ENCODE peak calls at places on chromosomes 6 and 20, in seven cellular contexts. K, W, H, L, J, O and M are unnamed samples.

GRCh38 chr20:25306991-25307903 is 59.4 kb downstream of the PYGB start:
- DNase-seq in L (no peak), J (no peak), O (no peak), K (no peak), H (no peak), W (no peak), M (no peak)

GRCh38 chr20:53425481-53425880 is 168.2 kb downstream of the ZNF217 start:
- DNase-seq in L (no peak), W (no peak), K (no peak), H (no peak), J (no peak), O (no peak), M (peak)

GRCh38 chr6:12939314-12939713 is 222.7 kb downstream of the PHACTR1 start:
- DNase-seq in J (no peak), O (no peak), L (no peak), H (no peak), K (no peak), W (no peak), M (no peak)

GRCh38 chr20:45138451-45139300 is 14.4 kb upstream of the WFDC12 start:
- DNase-seq in O (peak), H (peak), K (peak), L (peak), J (no peak), W (peak), M (peak)

GRCh38 chr20:53677447-53678314 is 84.0 kb upstream of the ZNF217 start:
- DNase-seq in K (peak), O (peak), W (no peak), L (no peak), J (no peak), H (no peak), M (peak)

GRCh38 chr6:168700880-168701279 is 259.9 kb downstream of the SMOC2 start:
- DNase-seq in O (no peak), W (no peak), K (no peak), L (no peak), J (no peak), H (no peak), M (no peak)

GRCh38 chr6:151143806-151144205 is 96.0 kb upstream of the AKAP12 start:
- DNase-seq in O (no peak), W (no peak), L (no peak), H (no peak), K (no peak), J (no peak), M (no peak)

GRCh38 chr6:158488065-158488464 is 71.8 kb upstream of the TMEM181 start:
- DNase-seq in L (peak), K (no peak), H (no peak), W (no peak), O (no peak), J (no peak), M (no peak)

GRCh38 chr6:45175272-45175671 is 152.9 kb upstream of the RUNX2 start:
- DNase-seq in L (no peak), H (no peak), K (no peak), O (no peak), J (no peak), W (no peak), M (no peak)

GRCh38 chr6:166556336-166556735 is 30.1 kb downstream of the RAMACL start:
- DNase-seq in O (no peak), W (no peak), K (no peak), L (no peak), J (no peak), H (no peak), M (no peak)

GRCh38 chr6:61886608-61887259 is 399.3 kb downstream of the KHDRBS2 start:
- DNase-seq in J (no peak), O (peak), W (no peak), H (peak), K (no peak), L (no peak), M (peak)

GRCh38 chr6:30617565-30618269 is at the start of gene MRPS18B:
- DNase-seq in O (peak), K (peak), L (peak), H (peak), J (peak), W (peak), M (peak)

GRCh38 chr6:62057300-62057699 is 228.7 kb downstream of the KHDRBS2 start:
- DNase-seq in W (no peak), L (no peak), O (no peak), H (no peak), K (no peak), J (no peak), M (no peak)

GRCh38 chr6:10193321-10193720 is 221.6 kb downstream of the TFAP2A start:
- DNase-seq in J (no peak), O (no peak), H (no peak), W (no peak), K (no peak), L (no peak), M (no peak)

GRCh38 chr6:111536888-111537287 is 53.9 kb upstream of the REV3L start:
- DNase-seq in J (no peak), L (no peak), H (no peak), O (no peak), K (no peak), W (no peak), M (no peak)

GRCh38 chr6:135116566-135116965 is 61.9 kb upstream of the HBS1L start:
- DNase-seq in H (no peak), W (no peak), O (no peak), L (no peak), J (no peak), K (no peak), M (no peak)

GRCh38 chr6:35718354-35718695 is 18.5 kb upstream of the ARMC12 start:
- DNase-seq in O (no peak), L (no peak), J (no peak), K (no peak), W (no peak), H (no peak), M (no peak)

GRCh38 chr6:77683515-77683914 is 30.7 kb downstream of the MEI4 start:
- DNase-seq in L (no peak), O (no peak), H (no peak), J (no peak), W (no peak), K (no peak), M (no peak)

GRCh38 chr20:25864326-25864970 is 167.8 kb upstream of the ZNF337 start:
- DNase-seq in O (no peak), J (no peak), H (no peak), L (no peak), W (no peak), K (no peak), M (no peak)

GRCh38 chr6:129590408-129591022 is 119.5 kb downstream of the ARHGAP18 start:
- DNase-seq in J (no peak), W (no peak), K (no peak), H (no peak), L (no peak), O (no peak), M (no peak)

GRCh38 chr6:31419842-31420241 is 16.4 kb downstream of the MICA start:
- DNase-seq in J (no peak), O (no peak), L (no peak), K (no peak), H (no peak), W (peak), M (no peak)

GRCh38 chr20:47711046-47711752 is 74.1 kb downstream of the SULF2 start:
- DNase-seq in L (no peak), W (no peak), J (no peak), O (peak), H (no peak), K (no peak), M (no peak)

GRCh38 chr6:144439016-144439415 is 153.9 kb downstream of the UTRN start:
- DNase-seq in W (no peak), O (no peak), J (no peak), K (no peak), H (no peak), L (no peak), M (no peak)

GRCh38 chr6:16766043-16766521 is 4.8 kb upstream of the ATXN1 start:
- DNase-seq in W (no peak), H (no peak), L (peak), O (no peak), K (no peak), J (no peak), M (no peak)

GRCh38 chr6:167104388-167104787 is 18.5 kb upstream of the CCR6 start:
- DNase-seq in J (no peak), H (no peak), L (no peak), O (no peak), K (no peak), W (no peak), M (no peak)

GRCh38 chr6:164554700-164555479 is 754.5 kb downstream of the C6orf118 start:
- DNase-seq in L (no peak), O (no peak), H (peak), J (no peak), K (no peak), W (no peak), M (no peak)

GRCh38 chr6:8108031-8108660 is 5.8 kb upstream of the EEF1E1 start:
- DNase-seq in O (peak), L (peak), H (no peak), W (no peak), J (no peak), K (peak), M (no peak)

GRCh38 chr6:18431581-18431980 is 44.4 kb downstream of the RNF144B start:
- DNase-seq in L (no peak), O (no peak), K (no peak), J (no peak), H (no peak), W (no peak), M (no peak)

GRCh38 chr20:48317578-48317977 is 510.2 kb downstream of the PREX1 start:
- DNase-seq in W (no peak), J (no peak), O (no peak), L (no peak), K (no peak), H (no peak), M (no peak)

GRCh38 chr6:169038691-169039090 is 215.0 kb downstream of the THBS2 start:
- DNase-seq in W (no peak), L (no peak), J (no peak), O (no peak), H (no peak), K (no peak), M (no peak)

GRCh38 chr20:23606652-23607049 is 934 bp upstream of the CST9 start:
- DNase-seq in J (no peak), K (peak), L (peak), O (peak), W (peak), H (peak), M (peak)

GRCh38 chr6:33737267-33738026 is 9.3 kb downstream of the IP6K3 start:
- DNase-seq in W (no peak), O (no peak), J (no peak), L (no peak), H (peak), K (no peak), M (no peak)

GRCh38 chr20:36270744-36271638 is 34.7 kb downstream of the AAR2 start:
- DNase-seq in W (no peak), K (no peak), H (no peak), O (peak), L (no peak), J (no peak), M (no peak)

GRCh38 chr6:151391471-151392428 is at the start of gene ZBTB2:
- DNase-seq in J (no peak), O (peak), L (no peak), H (peak), K (peak), W (peak), M (no peak)

GRCh38 chr6:137764464-137764863 is 102.6 kb upstream of the TNFAIP3 start:
- DNase-seq in O (no peak), L (no peak), W (no peak), K (no peak), J (no peak), H (no peak), M (no peak)

GRCh38 chr6:52571099-52571755 is 5.6 kb downstream of the TRAM2 start:
- DNase-seq in K (no peak), L (no peak), H (peak), O (no peak), J (no peak), W (no peak), M (no peak)

GRCh38 chr6:2187826-2188225 is 57.6 kb downstream of the GMDS start:
- DNase-seq in L (no peak), W (no peak), J (no peak), H (no peak), K (no peak), O (no peak), M (no peak)

GRCh38 chr6:105990151-105990550 is 96.0 kb upstream of the PRDM1 start:
- DNase-seq in J (no peak), L (no peak), W (no peak), O (no peak), K (no peak), H (no peak), M (no peak)
- TF ChIP-seq JUND in J (no peak), L (no peak), W (no peak), O (no peak), K (no peak), H (no peak), M (no peak)

DNA sequence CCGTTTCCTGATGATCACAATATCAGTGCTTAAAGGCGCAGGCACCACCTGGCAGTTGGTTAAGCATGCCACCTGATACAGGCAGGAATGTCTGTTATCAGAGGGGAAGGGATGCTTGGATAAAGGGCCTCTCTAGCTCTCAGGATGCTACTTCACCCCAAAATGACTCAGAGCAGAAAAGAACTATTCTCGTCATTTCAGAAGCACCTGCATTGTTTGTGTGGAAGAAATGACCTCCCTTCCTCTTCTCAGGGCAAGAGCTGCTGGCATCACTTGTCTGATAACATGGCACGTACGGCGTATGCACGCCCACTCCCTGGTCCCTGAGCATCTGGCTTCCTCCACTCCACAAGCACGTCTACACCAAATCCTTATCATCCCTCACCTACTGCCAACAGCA is 47.3 kb downstream of the ATP9A start:
- DNase-seq in J (no peak), H (no peak), W (no peak), K (no peak), O (no peak), L (no peak), M (no peak)
- TF ChIP-seq JUND in J (no peak), H (no peak), W (no peak), K (no peak), O (no peak), L (no peak), M (no peak)

GRCh38 chr6:63584125-63584514 is 11.8 kb downstream of the LOC128125822 start:
- DNase-seq in J (no peak), L (no peak), O (no peak), K (no peak), H (no peak), W (no peak), M (no peak)

GRCh38 chr6:63581355-63581998 is 9.2 kb downstream of the LOC128125822 start:
- DNase-seq in O (no peak), H (no peak), J (no peak), K (no peak), W (no peak), L (no peak), M (no peak)

GRCh38 chr6:63580704-63580961 is 8.4 kb downstream of the LOC128125822 start:
- DNase-seq in K (no peak), J (no peak), W (no peak), H (no peak), O (no peak), L (no peak), M (no peak)

GRCh38 chr6:63584566-63584965 is 12.3 kb downstream of the LOC128125822 start:
- DNase-seq in W (no peak), O (no peak), K (no peak), L (no peak), H (no peak), J (no peak), M (no peak)

DNA sequence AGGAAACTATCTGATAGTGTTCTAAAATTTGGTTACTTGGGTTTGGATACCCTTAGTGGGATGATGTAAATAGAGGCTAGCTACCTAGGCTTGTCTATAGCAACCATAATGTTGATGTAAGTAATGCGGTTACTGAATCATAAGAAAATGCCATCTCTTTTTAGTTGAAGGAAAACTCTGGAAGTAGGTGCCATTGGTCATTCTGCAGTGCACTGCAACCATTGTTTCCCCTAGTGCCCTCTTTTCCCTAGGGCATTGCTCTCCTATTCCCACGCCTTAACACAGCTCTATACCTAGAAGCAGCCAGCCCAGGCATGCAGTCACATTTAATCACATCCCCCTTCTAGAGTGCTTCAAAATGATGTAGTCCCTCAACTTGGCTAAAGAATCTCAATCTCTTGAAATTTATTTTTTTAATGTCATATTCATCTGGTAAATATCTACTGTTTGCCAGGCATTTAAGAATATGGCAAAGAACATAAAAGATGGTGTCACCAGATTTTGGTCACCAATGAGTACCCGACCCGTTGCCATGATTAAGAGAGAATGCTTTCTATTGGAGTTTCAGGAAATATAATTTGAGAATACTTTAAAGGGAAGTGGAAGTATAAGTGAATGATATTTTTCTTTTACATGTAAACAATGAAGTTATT is 10.4 kb downstream of the LOC128125822 start:
- DNase-seq in J (no peak), L (no peak), H (no peak), O (no peak), K (no peak), W (no peak), M (no peak)
- TF ChIP-seq JUND in J (no peak), L (no peak), H (no peak), O (no peak), K (no peak), W (no peak), M (no peak)

DNA sequence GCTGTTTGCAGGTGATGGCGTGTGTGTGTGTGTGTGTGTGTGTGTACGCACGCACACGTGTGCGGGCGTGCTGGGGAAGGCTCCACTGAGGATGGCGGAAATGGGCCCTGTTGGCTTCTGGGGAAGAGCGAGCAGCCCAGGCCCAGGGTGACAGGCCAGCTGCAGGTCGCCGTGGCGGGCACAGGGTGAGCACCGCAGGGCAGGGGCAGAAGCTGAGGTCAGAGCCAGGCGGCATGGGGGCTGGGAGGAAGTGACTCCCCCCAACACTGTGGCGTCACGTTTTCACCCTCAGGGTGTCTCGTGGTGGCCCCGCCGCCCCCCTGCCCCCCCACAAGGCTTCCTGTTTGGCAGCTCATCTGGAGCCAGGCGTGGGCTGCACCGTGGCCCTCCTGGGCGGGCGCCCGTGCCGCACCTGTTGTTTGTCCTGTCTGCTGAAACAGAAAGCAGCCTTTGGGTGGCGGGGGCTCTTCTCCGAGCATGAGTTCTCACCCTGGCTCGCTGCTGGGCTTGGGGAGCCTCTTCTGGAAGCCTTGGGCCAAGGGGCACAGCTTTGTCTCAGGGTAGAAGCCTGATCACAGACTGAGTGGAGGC is 7.1 kb downstream of the RBM38 start:
- DNase-seq in O (no peak), L (no peak), W (no peak), K (no peak), J (peak), H (no peak), M (no peak)
- TF ChIP-seq JUND in O (no peak), L (no peak), W (no peak), K (no peak), J (peak), H (no peak), M (no peak)